ENCODE peak calls at places on chromosomes 12 and 14, in nine cellular contexts. B, A, M, O, I, J, X, G and K are unnamed samples.

GRCh38 chr14:79638647-79639266 is 572.5 kb downstream of the DIO2 start:
- DNase-seq in B (peak), O (peak), A (no peak), X (no peak), I (no peak), J (no peak), M (no peak), G (no peak), K (no peak)

GRCh38 chr12:22625671-22626251 is 790 bp downstream of the ETNK1 start:
- DNase-seq in B (peak), O (no peak), G (peak), I (peak), A (peak), J (peak), X (peak), M (peak), K (peak)

GRCh38 chr14:23704890-23705289 is 68.7 kb downstream of the DHRS2 start:
- DNase-seq in O (no peak), J (no peak), B (no peak), X (no peak), I (no peak), M (no peak), A (no peak), G (no peak), K (no peak)

GRCh38 chr12:109111775-109112491 is 4.5 kb upstream of the ACACB start:
- DNase-seq in J (peak), B (peak), G (peak), M (peak), O (peak), I (no peak), A (no peak), X (peak), K (peak)

GRCh38 chr14:25237845-25238244 is 187.9 kb upstream of the STXBP6 start:
- DNase-seq in G (peak), B (peak), A (no peak), M (peak), X (peak), O (no peak), I (no peak), J (no peak), K (peak)

GRCh38 chr12:84355561-84355960 is 557.0 kb downstream of the SLC6A15 start:
- DNase-seq in X (no peak), M (no peak), I (no peak), O (no peak), J (no peak), G (no peak), A (no peak), B (no peak), K (no peak)

GRCh38 chr12:66149702-66150398 is 19.3 kb upstream of the LLPH start:
- DNase-seq in G (no peak), J (no peak), A (no peak), X (no peak), B (no peak), O (no peak), I (no peak), M (peak), K (no peak)

GRCh38 chr14:79552778-79553177 is 658.5 kb downstream of the DIO2 start:
- DNase-seq in O (peak), A (no peak), M (peak), G (no peak), B (no peak), J (no peak), X (no peak), I (peak), K (no peak)

GRCh38 chr12:52358575-52359350 is 8.5 kb downstream of the KRT85 start:
- DNase-seq in X (no peak), B (no peak), J (no peak), M (peak), I (no peak), A (peak), O (no peak), G (no peak), K (no peak)

GRCh38 chr14:72792051-72792788 is 101.7 kb downstream of the DPF3 start:
- DNase-seq in I (no peak), M (peak), G (no peak), A (no peak), J (no peak), X (no peak), B (peak), O (no peak), K (peak)

GRCh38 chr14:35347323-35348043 is 55.3 kb downstream of the PSMA6 start:
- DNase-seq in M (peak), J (no peak), X (peak), I (no peak), G (no peak), A (no peak), O (no peak), B (no peak), K (no peak)

GRCh38 chr12:95874452-95874851 is 15.7 kb downstream of the SNRPF start:
- DNase-seq in J (no peak), A (no peak), I (no peak), M (peak), B (no peak), O (no peak), X (peak), G (no peak), K (peak)

GRCh38 chr14:56821807-56822615 is 11.7 kb upstream of the OTX2 start:
- DNase-seq in I (no peak), B (no peak), A (no peak), M (no peak), O (no peak), G (no peak), X (no peak), J (no peak), K (no peak)

GRCh38 chr12:90940872-90941499 is 14.0 kb downstream of the CCER1 start:
- DNase-seq in O (peak), B (no peak), A (no peak), G (peak), X (no peak), I (peak), M (no peak), J (no peak), K (no peak)

GRCh38 chr14:56189306-56189705 is 71.1 kb downstream of the PELI2 start:
- DNase-seq in B (no peak), O (peak), I (peak), X (no peak), G (peak), M (no peak), A (no peak), J (no peak), K (no peak)

GRCh38 chr12:47812797-47813490 is 6.8 kb downstream of the HDAC7 start:
- DNase-seq in I (peak), B (peak), J (peak), M (peak), G (peak), O (peak), X (peak), A (peak), K (peak)

GRCh38 chr12:71124833-71125460 is 32.9 kb downstream of the TSPAN8 start:
- DNase-seq in B (no peak), J (no peak), O (no peak), G (no peak), A (no peak), X (no peak), I (no peak), M (no peak), K (no peak)